ENCODE peak calls at places on chromosome 22, in four cellular contexts. C, Y, I and J are unnamed samples.

GRCh38 chr22:30607939-30608338 is 965 bp downstream of the TCN2 start:
- DNase-seq in C (no peak), Y (no peak), I (no peak), J (no peak)

GRCh38 chr22:46996595-46997310 is 234.3 kb downstream of the TBC1D22A start:
- DNase-seq in C (no peak), Y (no peak), I (no peak), J (no peak)

GRCh38 chr22:27930246-27931060 is 11.4 kb upstream of the PITPNB start:
- DNase-seq in C (no peak), Y (no peak), I (no peak), J (no peak)

GRCh38 chr22:27804683-27805297 is 3.2 kb upstream of the MN1 start:
- DNase-seq in C (peak; percentile 56), Y (no peak), I (peak; percentile 18), J (no peak)

GRCh38 chr22:43921361-43921760 is 2.2 kb upstream of the PNPLA3 start:
- DNase-seq in C (peak; percentile 86), Y (no peak), I (no peak), J (peak; percentile 33)

GRCh38 chr22:26887456-26887855 is 230.1 kb downstream of the MIAT start:
- DNase-seq in C (peak; percentile 12), Y (no peak), I (peak; percentile 68), J (peak; percentile 90)

GRCh38 chr22:27810566-27810965 is 9.0 kb upstream of the MN1 start:
- DNase-seq in C (no peak), Y (no peak), I (peak; percentile 18), J (no peak)

GRCh38 chr22:35629406-35630234 is 12.5 kb upstream of the MB start:
- DNase-seq in C (peak; percentile 96), Y (no peak), I (peak; percentile 93), J (peak; percentile 98)

GRCh38 chr22:41301085-41302015 is at the start of gene ZC3H7B:
- DNase-seq in C (peak; percentile 79), Y (peak; percentile 96), I (no peak), J (peak; percentile 36)

GRCh38 chr22:41479671-41480396 is 10.9 kb downstream of the ACO2 start:
- DNase-seq in C (no peak), Y (no peak), I (no peak), J (peak; percentile 92)

GRCh38 chr22:19766506-19767426 is 6.2 kb downstream of the TBX1 start:
- DNase-seq in C (peak; percentile 54), Y (peak; percentile 91), I (no peak), J (no peak)

GRCh38 chr22:16917144-16918003 is 90.6 kb downstream of the GAB4 start:
- DNase-seq in C (peak; percentile 37), Y (no peak), I (no peak), J (no peak)

GRCh38 chr22:32177221-32177765 is 18.2 kb upstream of the C22orf42 start:
- DNase-seq in C (no peak), Y (no peak), I (no peak), J (no peak)

GRCh38 chr22:29291215-29291614 is 15.2 kb upstream of the GAS2L1 start:
- DNase-seq in C (no peak), Y (no peak), I (no peak), J (no peak)

GRCh38 chr22:22830957-22831688 is 56.5 kb upstream of the IGLL5 start:
- DNase-seq in C (no peak), Y (no peak), I (no peak), J (no peak)

GRCh38 chr22:24285245-24285644 is 14.6 kb downstream of the SPECC1L start:
- DNase-seq in C (no peak), Y (no peak), I (no peak), J (no peak)

GRCh38 chr22:24751518-24751917 is 23.0 kb downstream of the PIWIL3 start:
- DNase-seq in C (no peak), Y (no peak), I (no peak), J (no peak)

GRCh38 chr22:27318516-27318915 is 483.0 kb downstream of the MN1 start:
- DNase-seq in C (no peak), Y (no peak), I (peak; percentile 87), J (peak; percentile 55)

DNA sequence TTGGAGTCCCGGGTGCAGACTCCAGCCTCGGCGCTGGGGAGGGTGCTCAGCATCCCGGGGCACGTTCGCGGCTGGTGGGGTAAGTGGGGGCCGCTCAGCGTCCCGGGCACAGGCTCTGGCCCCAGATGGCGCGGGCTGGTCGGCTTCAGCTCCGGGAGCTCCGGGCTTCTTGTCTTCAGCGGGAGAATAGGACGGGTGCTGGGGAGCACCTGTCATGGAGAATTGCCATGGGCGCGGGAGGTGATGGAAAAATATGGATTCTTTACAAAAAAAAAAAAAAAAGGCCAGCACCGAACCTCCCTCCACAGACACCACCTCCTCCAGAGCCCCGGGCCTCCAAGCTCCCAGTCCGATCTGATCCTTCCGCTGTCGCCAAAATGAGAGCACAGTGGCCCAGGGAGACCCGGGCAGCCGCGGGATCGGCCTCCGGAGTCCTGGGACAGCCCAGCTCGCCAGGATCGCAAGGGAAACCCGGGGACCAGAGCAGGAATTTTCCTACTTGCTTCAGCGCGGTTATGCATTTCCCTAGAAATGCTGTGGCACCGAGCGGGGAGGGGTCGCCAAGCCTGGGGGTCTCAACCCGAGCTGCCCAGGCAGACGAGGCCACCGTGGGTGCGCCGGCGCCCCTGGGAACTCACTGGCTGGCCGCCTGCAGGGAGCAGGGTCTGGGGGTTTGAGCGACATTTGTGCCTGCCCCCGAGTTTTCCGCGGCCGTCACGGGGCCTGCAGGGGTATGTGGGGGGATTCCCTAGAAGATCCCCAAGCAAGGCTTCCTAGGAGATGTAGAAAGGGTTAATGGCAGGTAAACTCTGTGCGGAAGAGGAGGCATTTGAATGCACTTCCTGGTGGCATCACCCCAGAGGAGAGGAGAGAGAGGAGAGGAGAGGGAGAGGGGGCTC is 1336.9 kb downstream of the BRD1 start:
- DNase-seq in C (no peak), Y (peak; percentile 52), I (no peak), J (no peak)
- H3K4me3 ChIP-seq in C (no peak overlapping the region), Y (no peak overlapping the region), I (peak overlapping the region; percentile 49), J (peak overlapping the region; percentile 59)

GRCh38 chr22:39932918-39933649 is 27.1 kb upstream of the TMA7B start:
- DNase-seq in C (peak; percentile 29), Y (no peak), I (no peak), J (no peak)
- TF ChIP-seq CTCF in C (peak; percentile 87), Y (peak; percentile 39), I (peak; percentile 60), J (peak; percentile 63)

GRCh38 chr22:37284126-37284806 is 2.0 kb downstream of the CYTH4 start:
- DNase-seq in C (no peak), Y (peak; percentile 80), I (no peak), J (no peak)
- H3K4me3 ChIP-seq in C (no peak overlapping the region), Y (peak overlapping the region; percentile 44), I (no peak overlapping the region), J (no peak overlapping the region)

DNA sequence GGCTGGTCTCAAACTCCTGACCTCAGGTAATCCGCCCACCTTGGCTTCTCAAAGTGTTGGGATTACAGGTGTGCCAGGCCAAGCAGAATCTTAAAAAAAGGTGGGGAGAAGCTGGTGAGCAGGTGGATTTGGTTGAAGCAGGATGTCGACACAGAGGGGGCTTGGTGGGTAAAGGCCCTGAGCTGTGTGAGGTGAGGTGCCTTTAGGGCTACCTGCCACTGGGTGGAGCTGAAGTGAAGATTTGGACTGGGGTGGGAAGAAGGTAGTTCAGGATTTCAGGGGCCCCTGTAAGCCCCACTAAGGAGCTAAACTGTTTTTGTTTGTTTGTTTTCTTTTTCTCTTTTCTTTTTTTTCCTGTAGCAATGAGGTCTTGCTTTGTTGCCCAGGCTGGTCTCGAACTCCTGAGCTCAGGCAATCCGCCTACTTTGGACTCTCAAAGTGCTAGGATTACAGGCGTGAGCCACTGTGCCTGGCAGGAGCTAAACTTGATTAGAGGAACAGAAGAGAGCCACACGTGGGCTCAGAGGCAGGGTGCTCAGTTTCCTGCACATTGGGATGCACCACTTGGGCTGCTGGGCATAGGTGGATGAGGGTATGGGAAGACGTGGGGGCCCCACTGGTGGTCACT is 6.0 kb downstream of the P2RX6 start:
- DNase-seq in C (no peak), Y (no peak), I (no peak), J (no peak)
- TF ChIP-seq CTCF in C (peak; percentile 49), Y (no peak), I (peak; percentile 56), J (peak; percentile 52)

DNA sequence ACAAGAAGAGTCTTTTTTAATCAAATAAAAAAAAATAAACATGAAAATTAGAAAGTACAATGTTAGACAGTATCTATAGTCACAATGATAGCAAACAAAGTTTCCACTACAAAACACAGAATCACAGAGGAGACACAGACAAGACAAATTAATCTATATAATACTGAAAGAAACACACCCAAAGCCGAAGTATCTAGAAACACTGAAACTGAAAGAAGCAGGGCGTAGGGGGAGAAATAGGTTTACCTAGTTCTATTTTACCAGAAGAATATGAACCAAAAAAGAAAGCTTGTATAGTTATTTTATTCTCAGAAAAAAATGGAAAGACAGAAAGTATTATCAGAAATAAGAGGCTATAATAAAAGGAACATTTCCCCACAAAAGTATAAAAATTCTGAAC is 27.1 kb upstream of the NUP50 start:
- DNase-seq in C (no peak), Y (no peak), I (no peak), J (no peak)
- H3K4me3 ChIP-seq in C (no peak overlapping the region), Y (no peak overlapping the region), I (no peak overlapping the region), J (no peak overlapping the region)

DNA sequence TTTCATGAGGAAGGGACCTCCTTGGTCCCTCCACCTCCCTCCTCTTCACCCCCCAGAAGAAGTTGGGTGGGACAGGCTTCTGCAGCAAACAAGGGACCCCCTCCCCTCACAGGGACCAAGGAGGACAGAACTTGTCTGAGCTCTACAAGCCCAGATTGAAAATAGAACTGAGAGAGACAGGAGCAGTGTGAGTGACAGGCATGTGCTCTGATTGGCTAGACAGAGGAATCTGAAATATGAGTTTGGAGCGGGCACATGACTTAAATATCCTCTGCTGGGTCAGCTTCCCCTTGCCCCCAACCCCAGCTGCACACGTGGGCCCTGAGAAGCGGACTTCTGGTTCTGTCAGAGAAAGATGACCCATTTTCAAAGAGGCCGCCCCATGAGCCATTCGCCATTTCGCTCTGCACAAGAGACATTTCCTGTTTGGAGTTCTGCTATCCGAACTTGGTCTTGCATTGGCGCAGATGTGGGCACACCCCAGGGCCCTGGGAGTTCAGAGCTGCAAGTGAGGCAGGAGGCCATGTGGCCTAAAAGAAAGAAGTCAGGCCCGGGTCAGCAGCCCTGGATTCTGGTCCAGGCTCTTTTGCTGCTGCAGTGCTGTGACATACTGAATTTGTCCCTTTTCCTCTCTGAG is 5.4 kb downstream of the TUBA8 start:
- DNase-seq in C (no peak), Y (no peak), I (no peak), J (no peak)
- TF ChIP-seq CTCF in C (no peak), Y (no peak), I (no peak), J (no peak)